ENCODE peak calls at places on chromosomes 13 and 19, in seven cellular contexts. K, I, S, D, T, E and J are unnamed samples.
A peak's percentile ranks its signal among the peaks of the same experiment; 100 is the strongest.

GRCh38 chr13:48160879-48161278 is 66.0 kb upstream of the MED4 start:
- DNase-seq in K (no peak), I (no peak), S (no peak), D (no peak), T (peak; percentile 42), E (peak; percentile 81), J (peak; percentile 83)

GRCh38 chr19:41407271-41407670 is 9.7 kb downstream of the BCKDHA start:
- DNase-seq in K (no peak), I (no peak), S (no peak), D (peak; percentile 53), T (peak; percentile 19), E (no peak), J (no peak)

GRCh38 chr13:98496239-98496668 is 80.7 kb downstream of the STK24 start:
- DNase-seq in K (no peak), I (peak; percentile 72), S (no peak), D (no peak), T (no peak), E (no peak), J (peak; percentile 67)

GRCh38 chr19:17306285-17306714 is 628 bp downstream of the MRPL34 start:
- DNase-seq in K (no peak), I (no peak), S (no peak), D (peak; percentile 71), T (no peak), E (no peak), J (no peak)

GRCh38 chr19:49004964-49005614 is 11.4 kb downstream of the RUVBL2 start:
- DNase-seq in K (no peak), I (no peak), S (no peak), D (no peak), T (no peak), E (no peak), J (no peak)

GRCh38 chr19:52270266-52270885 is 989 bp downstream of the ZNF766 start:
- DNase-seq in K (no peak), I (no peak), S (peak; percentile 47), D (peak; percentile 35), T (no peak), E (peak; percentile 6), J (peak; percentile 64)

GRCh38 chr19:49362048-49362925 is at the start of gene TEAD2:
- DNase-seq in K (peak; percentile 66), I (peak; percentile 47), S (peak; percentile 79), D (peak; percentile 89), T (peak; percentile 39), E (peak; percentile 43), J (peak; percentile 77)

GRCh38 chr19:50409347-50409746 is 9.4 kb upstream of the SPIB start:
- DNase-seq in K (no peak), I (no peak), S (no peak), D (no peak), T (no peak), E (no peak), J (no peak)

GRCh38 chr19:5803752-5804515 is 933 bp upstream of the NRTN start:
- DNase-seq in K (peak; percentile 92), I (peak; percentile 78), S (peak; percentile 100), D (peak; percentile 96), T (peak; percentile 47), E (peak; percentile 79), J (peak; percentile 89)

GRCh38 chr13:113800576-113800926 is 41.5 kb downstream of the TMEM255B start:
- DNase-seq in K (no peak), I (no peak), S (no peak), D (no peak), T (no peak), E (no peak), J (no peak)

DNA sequence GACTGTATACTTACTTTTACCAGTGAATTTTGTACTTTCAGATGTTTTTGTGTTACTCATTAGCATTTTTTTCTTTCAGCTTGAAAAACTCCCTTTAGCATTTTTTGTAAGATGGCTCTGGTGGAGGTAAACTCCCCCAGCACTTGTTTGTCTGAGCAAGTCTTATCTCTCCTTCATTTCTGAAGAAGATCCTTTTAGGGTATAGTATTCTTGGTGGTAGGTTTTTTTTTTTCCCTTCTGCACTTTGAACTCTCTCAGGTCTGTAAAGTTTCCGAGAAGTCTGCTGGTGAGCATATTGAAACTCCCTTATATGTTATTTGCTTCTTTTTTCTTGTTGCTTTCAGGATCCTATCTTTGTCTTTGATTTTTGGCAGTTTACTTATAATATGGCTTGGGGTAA is 35.1 kb downstream of the IGFL3 start:
- DNase-seq in K (no peak), I (no peak), S (no peak), D (no peak), T (no peak), E (no peak), J (no peak)
- TF ChIP-seq EZH2 in K (no peak), I (no peak), S (no peak), D (no peak), T (no peak), E (no peak), J (no peak)

GRCh38 chr13:101326710-101327109 is 89.6 kb downstream of the NALCN start:
- DNase-seq in K (no peak), I (no peak), S (no peak), D (no peak), T (no peak), E (no peak), J (no peak)
- H2AFZ ChIP-seq in K (no peak overlapping the region), I (no peak overlapping the region), S (no peak overlapping the region), D (no peak overlapping the region), T (no peak overlapping the region), E (no peak overlapping the region), J (no peak overlapping the region)

DNA sequence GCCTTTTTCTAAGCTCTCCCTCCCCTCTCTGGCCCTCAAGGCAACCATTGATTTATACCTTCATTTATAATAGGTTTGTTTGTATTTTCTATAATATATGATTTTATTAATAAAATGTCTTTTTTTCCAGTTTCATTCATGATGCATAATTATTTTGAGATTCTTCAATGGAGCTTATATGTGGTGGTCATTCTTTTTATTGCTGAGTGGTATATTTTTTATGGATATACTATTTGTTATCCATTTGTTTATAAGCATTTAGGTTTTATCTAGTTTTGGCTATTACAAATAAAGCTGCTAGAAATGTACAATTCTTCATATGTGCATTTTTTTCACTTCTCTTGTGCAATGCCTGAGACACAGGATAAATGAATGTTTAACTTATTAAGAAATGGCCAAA is 10.8 kb downstream of the ZNF211 start:
- DNase-seq in K (no peak), I (no peak), S (no peak), D (no peak), T (no peak), E (no peak), J (no peak)
- H3K4me2 ChIP-seq in K (no peak overlapping the region), I (no peak overlapping the region), S (no peak overlapping the region), D (no peak overlapping the region), T (no peak overlapping the region), E (no peak overlapping the region), J (no peak overlapping the region)

GRCh38 chr13:25301347-25302113 is at the start of gene NUP58:
- DNase-seq in K (peak; percentile 85), I (peak; percentile 95), S (peak; percentile 85), D (peak; percentile 92), T (peak; percentile 90), E (peak; percentile 94), J (peak; percentile 99)
- TF ChIP-seq EZH2 in K (no peak), I (no peak), S (no peak), D (no peak), T (no peak), E (no peak), J (no peak)

GRCh38 chr13:49343255-49343654 is 95.5 kb downstream of the CDADC1 start:
- DNase-seq in K (no peak), I (no peak), S (no peak), D (no peak), T (no peak), E (no peak), J (no peak)
- H2AFZ ChIP-seq in K (no peak overlapping the region), I (no peak overlapping the region), S (no peak overlapping the region), D (no peak overlapping the region), T (no peak overlapping the region), E (no peak overlapping the region), J (peak overlapping the region; percentile 58)

GRCh38 chr13:61415749-61416148 is at the start of gene PCDH20:
- DNase-seq in K (no peak), I (peak; percentile 9), S (no peak), D (no peak), T (no peak), E (no peak), J (no peak)
- H3K4me2 ChIP-seq in K (peak within 1 kb of the TSS; percentile 64), I (no peak within 1 kb of the TSS), S (peak within 1 kb of the TSS; percentile 84), D (peak within 1 kb of the TSS; percentile 98), T (peak within 1 kb of the TSS; percentile 87), E (peak within 1 kb of the TSS; percentile 40), J (no peak within 1 kb of the TSS)

DNA sequence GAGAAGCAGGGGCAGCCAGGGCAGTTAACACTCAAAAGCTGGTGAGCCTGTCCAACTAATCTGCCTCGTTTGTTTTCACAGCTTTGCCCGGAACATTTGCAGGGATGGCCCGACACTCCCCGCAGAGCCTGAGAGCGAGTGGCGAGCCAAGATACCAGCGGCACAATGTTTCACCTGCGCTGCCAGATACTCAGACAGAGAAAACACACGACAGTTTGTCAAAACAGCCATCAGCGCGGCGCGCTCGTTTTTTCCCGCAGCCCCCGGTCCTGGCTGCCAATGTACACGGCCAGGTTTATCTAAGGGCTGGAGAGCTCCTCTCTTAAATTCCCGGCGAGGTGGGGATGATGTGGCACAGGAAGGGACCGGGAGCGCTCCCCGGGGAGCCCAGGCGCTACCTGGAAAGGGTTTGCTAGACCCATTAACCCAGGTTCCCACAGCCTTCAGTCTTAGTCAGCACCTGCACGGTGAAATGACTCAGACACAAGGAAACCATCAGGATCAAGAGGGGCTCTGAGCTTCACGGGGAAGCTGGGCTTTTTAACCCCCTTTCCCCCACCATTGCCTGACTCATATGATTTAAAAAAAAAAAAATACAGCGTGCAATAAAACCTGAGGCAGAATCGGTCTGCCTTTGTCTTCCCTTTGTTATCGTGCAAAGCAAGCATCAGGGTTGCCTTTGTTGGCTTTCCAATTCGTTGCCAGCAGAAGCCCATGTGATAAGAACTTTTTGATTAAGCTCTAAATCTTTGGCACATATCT is 186.2 kb downstream of the EFNB2 start:
- DNase-seq in K (peak; percentile 59), I (no peak), S (peak; percentile 57), D (peak; percentile 62), T (peak; percentile 57), E (peak; percentile 90), J (no peak)
- TF ChIP-seq EZH2 in K (no peak), I (peak; percentile 57), S (peak; percentile 26), D (no peak), T (no peak), E (no peak), J (no peak)

GRCh38 chr13:27395007-27395510 is 29.4 kb upstream of the GTF3A start:
- DNase-seq in K (no peak), I (no peak), S (no peak), D (no peak), T (no peak), E (no peak), J (no peak)
- H2AFZ ChIP-seq in K (no peak overlapping the region), I (no peak overlapping the region), S (no peak overlapping the region), D (peak overlapping the region; percentile 63), T (no peak overlapping the region), E (no peak overlapping the region), J (no peak overlapping the region)

DNA sequence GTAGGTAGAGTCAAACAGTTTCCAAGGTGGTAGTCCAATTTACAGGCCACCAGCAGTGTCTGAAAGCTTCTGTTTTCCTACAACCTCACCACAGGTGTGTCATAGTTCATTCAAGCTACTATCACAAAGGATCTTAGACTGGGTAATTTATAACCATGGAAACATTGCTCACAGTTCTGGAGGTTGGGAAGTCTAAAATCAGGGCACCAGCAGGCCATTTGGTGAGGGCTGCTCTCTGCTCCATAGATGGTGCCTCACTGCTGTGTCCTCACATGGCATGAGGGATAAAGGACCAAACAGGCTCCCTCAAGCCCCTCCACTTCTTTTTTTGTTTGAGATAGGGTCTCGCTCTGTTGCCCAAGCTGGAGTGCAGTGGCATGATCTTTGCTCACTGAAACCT is 60.6 kb downstream of the ING1 start:
- DNase-seq in K (no peak), I (no peak), S (no peak), D (no peak), T (no peak), E (no peak), J (no peak)
- H3K4me2 ChIP-seq in K (no peak overlapping the region), I (no peak overlapping the region), S (no peak overlapping the region), D (no peak overlapping the region), T (no peak overlapping the region), E (no peak overlapping the region), J (no peak overlapping the region)